ENCODE peak calls at places on chromosomes 3 and 15, in nine cellular contexts. E, Z, R, O, W, A, C, U and V are unnamed samples.

GRCh38 chr15:36601497-36601932 is 22.1 kb downstream of the CDIN1 start:
- DNase-seq in E (peak), Z (peak), R (peak), O (no peak), W (no peak), A (peak), C (peak), U (no peak), V (peak)

GRCh38 chr15:83206971-83207621 is 527 bp downstream of the HDGFL3 start:
- DNase-seq in E (peak), Z (peak), R (peak), O (no peak), W (no peak), A (no peak), C (peak), U (no peak), V (peak)

GRCh38 chr3:159886050-159886449 is 102.6 kb upstream of the IL12A start:
- DNase-seq in E (no peak), Z (no peak), R (no peak), O (no peak), W (no peak), A (no peak), C (no peak), U (no peak), V (no peak)

GRCh38 chr3:64266065-64266874 is 41.0 kb upstream of the PRICKLE2 start:
- DNase-seq in E (peak), Z (no peak), R (peak), O (no peak), W (no peak), A (peak), C (peak), U (no peak), V (peak)

GRCh38 chr15:82122754-82123400 is 77.1 kb upstream of the MEX3B start:
- DNase-seq in E (peak), Z (no peak), R (peak), O (no peak), W (no peak), A (peak), C (peak), U (no peak), V (peak)

GRCh38 chr15:39530446-39531342 is 50.2 kb upstream of the THBS1 start:
- DNase-seq in E (no peak), Z (no peak), R (no peak), O (no peak), W (no peak), A (no peak), C (no peak), U (no peak), V (no peak)

GRCh38 chr3:42036483-42036823 is 54.7 kb upstream of the TRAK1 start:
- DNase-seq in E (no peak), Z (no peak), R (peak), O (no peak), W (no peak), A (peak), C (peak), U (no peak), V (peak)

GRCh38 chr15:69857686-69858391 is 239.9 kb downstream of the TLE3 start:
- DNase-seq in E (no peak), Z (no peak), R (no peak), O (no peak), W (no peak), A (no peak), C (no peak), U (no peak), V (no peak)

GRCh38 chr15:22980189-22981136 is at the start of gene CYFIP1:
- DNase-seq in E (peak), Z (peak), R (peak), O (no peak), W (peak), A (peak), C (peak), U (peak), V (peak)

GRCh38 chr15:39969871-39970270 is 36.0 kb downstream of the EIF2AK4 start:
- DNase-seq in E (no peak), Z (peak), R (peak), O (no peak), W (no peak), A (peak), C (peak), U (peak), V (peak)

GRCh38 chr3:149180057-149180573 is 41.5 kb downstream of the CP start:
- DNase-seq in E (peak), Z (peak), R (peak), O (no peak), W (no peak), A (peak), C (peak), U (no peak), V (peak)

GRCh38 chr3:97291901-97292300 is 472.7 kb upstream of the ARL6 start:
- DNase-seq in E (no peak), Z (no peak), R (no peak), O (no peak), W (peak), A (no peak), C (no peak), U (no peak), V (no peak)

GRCh38 chr3:197083486-197083885 is 53.9 kb upstream of the MELTF start:
- DNase-seq in E (no peak), Z (no peak), R (peak), O (no peak), W (no peak), A (peak), C (peak), U (peak), V (no peak)

GRCh38 chr15:40313531-40314398 is 6.0 kb upstream of the PLCB2 start:
- DNase-seq in E (peak), Z (no peak), R (peak), O (no peak), W (peak), A (no peak), C (peak), U (peak), V (no peak)

GRCh38 chr15:100559330-100559729 is 30.6 kb upstream of the CERS3 start:
- DNase-seq in E (peak), Z (no peak), R (no peak), O (no peak), W (no peak), A (peak), C (no peak), U (no peak), V (no peak)

GRCh38 chr3:5197022-5197421 is 9.5 kb downstream of the EDEM1 start:
- DNase-seq in E (no peak), Z (no peak), R (no peak), O (no peak), W (no peak), A (peak), C (no peak), U (no peak), V (no peak)